ENCODE peak calls at places on chromosomes 11 and 22, in ten cellular contexts. I is hepatocyte, L is astrocyte, X is neural progenitor cell, A is adrenal gland, P is sigmoid colon, Q is ovary, H is uterus, R is heart right ventricle, Z is ascending aorta. G is an unnamed sample.

GRCh38 chr22:50200333-50201190 is at the start of gene SELENOO:
- DNase-seq in Z (peak; percentile 93), I (peak; percentile 95), L (peak; percentile 67), H (peak; percentile 90), A (peak; percentile 95), X (peak; percentile 94), P (peak; percentile 95), Q (peak; percentile 92), R (peak; percentile 95), G (peak; percentile 42)

GRCh38 chr11:72652871-72653615 is 21.2 kb downstream of the PDE2A start:
- DNase-seq in H (no peak), Z (no peak), P (no peak), X (peak; percentile 94), I (no peak), R (no peak), L (no peak), Q (no peak), A (no peak), G (no peak)

GRCh38 chr22:44915441-44915840 is 94.4 kb downstream of the PHF21B start:
- DNase-seq in Q (no peak), L (no peak), A (no peak), P (peak; percentile 44), I (no peak), X (no peak), R (no peak), H (no peak), Z (no peak), G (no peak)

GRCh38 chr11:43419460-43419859 is 60.7 kb downstream of the TTC17 start:
- DNase-seq in X (peak; percentile 21), P (no peak), I (peak; percentile 68), R (no peak), Q (no peak), A (peak; percentile 54), Z (no peak), L (peak; percentile 8), H (no peak), G (no peak)

GRCh38 chr11:121721961-121722360 is 269.2 kb upstream of the SORL1-AS1 start:
- DNase-seq in Q (no peak), R (no peak), I (no peak), Z (no peak), X (no peak), L (no peak), P (peak; percentile 72), A (no peak), H (no peak), G (no peak)

GRCh38 chr11:120032766-120033390 is 105.0 kb downstream of the TRIM29 start:
- DNase-seq in R (no peak), P (no peak), I (no peak), H (no peak), A (peak; percentile 44), Z (peak; percentile 24), X (no peak), Q (no peak), L (no peak), G (no peak)

GRCh38 chr22:26295583-26296126 is 126.4 kb downstream of the SEZ6L start:
- DNase-seq in P (no peak), I (no peak), H (no peak), Q (no peak), A (no peak), Z (no peak), L (no peak), R (no peak), X (no peak), G (no peak)

GRCh38 chr11:72418834-72419560 is 15.3 kb downstream of the CLPB start:
- DNase-seq in L (no peak), H (no peak), X (no peak), Z (no peak), A (peak; percentile 50), I (no peak), R (no peak), Q (no peak), P (peak; percentile 14), G (no peak)

GRCh38 chr11:1936072-1936780 is 10.9 kb upstream of the MRPL23 start:
- DNase-seq in Q (no peak), X (no peak), A (no peak), L (no peak), P (peak; percentile 53), Z (peak; percentile 56), R (no peak), H (no peak), I (no peak), G (no peak)

GRCh38 chr11:17314232-17314547 is 37.4 kb upstream of the NCR3LG1 start:
- DNase-seq in X (no peak), Q (no peak), H (no peak), I (peak; percentile 27), R (no peak), Z (no peak), A (no peak), L (peak; percentile 85), P (no peak), G (peak; percentile 82)

DNA sequence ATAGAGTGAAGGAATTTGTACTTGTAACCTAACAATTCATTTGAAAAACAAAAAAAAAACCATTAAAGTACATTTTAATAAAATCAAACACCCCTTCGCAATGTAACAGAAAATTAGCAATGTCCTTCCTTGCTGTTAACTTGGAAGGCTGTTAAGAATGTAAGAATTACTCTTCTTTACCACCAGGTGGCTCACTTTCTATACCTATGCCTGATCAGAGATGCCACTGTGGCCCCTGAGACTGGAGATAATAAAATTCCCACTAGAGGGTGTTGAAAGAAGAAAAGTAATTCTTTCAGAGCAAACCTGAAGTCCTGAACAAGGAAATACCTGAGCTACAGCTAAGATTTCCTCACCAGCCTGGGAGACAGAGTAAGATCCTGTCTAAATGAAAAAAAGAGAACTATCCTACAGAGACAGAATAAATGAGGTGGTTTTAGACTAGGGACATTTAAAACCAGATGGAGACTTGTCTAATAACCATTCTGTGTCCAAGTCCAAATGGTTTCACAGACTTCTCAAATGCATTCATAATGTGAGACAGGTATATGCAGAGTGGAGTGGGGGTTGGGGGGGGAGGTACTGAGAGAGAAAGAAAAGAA is 1089.3 kb downstream of the FAM181B start:
- DNase-seq in I (peak; percentile 76), A (peak; percentile 53), P (no peak), R (no peak), Q (no peak), Z (no peak), X (peak; percentile 83), L (peak; percentile 14), H (no peak), G (no peak)
- TF ChIP-seq CTCF in I (peak; percentile 80), A (peak; percentile 75), P (peak; percentile 40), R (no peak), Q (no peak), Z (peak; percentile 23), X (peak; percentile 85), L (peak; percentile 62), H (peak; percentile 45), G (peak; percentile 64)

GRCh38 chr11:35138606-35138948 is 394 bp upstream of the CD44 start:
- DNase-seq in R (no peak), I (no peak), X (no peak), Z (no peak), H (no peak), Q (no peak), P (no peak), A (no peak), L (no peak), G (no peak)

GRCh38 chr11:35138949-35139881 is at the start of gene CD44:
- DNase-seq in Z (peak; percentile 93), A (peak; percentile 89), I (peak; percentile 51), R (peak; percentile 65), L (peak; percentile 80), P (peak; percentile 90), H (peak; percentile 88), X (peak; percentile 59), Q (peak; percentile 34), G (peak; percentile 73)

GRCh38 chr11:35141034-35141433 is 2.1 kb downstream of the CD44 start:
- DNase-seq in Q (no peak), R (no peak), A (no peak), P (no peak), I (no peak), X (no peak), Z (no peak), L (no peak), H (no peak), G (no peak)

GRCh38 chr11:35141538-35141937 is 2.6 kb downstream of the CD44 start:
- DNase-seq in R (peak; percentile 29), H (no peak), L (no peak), Z (peak; percentile 81), A (peak; percentile 69), P (peak; percentile 86), X (no peak), Q (no peak), I (no peak), G (no peak)

DNA sequence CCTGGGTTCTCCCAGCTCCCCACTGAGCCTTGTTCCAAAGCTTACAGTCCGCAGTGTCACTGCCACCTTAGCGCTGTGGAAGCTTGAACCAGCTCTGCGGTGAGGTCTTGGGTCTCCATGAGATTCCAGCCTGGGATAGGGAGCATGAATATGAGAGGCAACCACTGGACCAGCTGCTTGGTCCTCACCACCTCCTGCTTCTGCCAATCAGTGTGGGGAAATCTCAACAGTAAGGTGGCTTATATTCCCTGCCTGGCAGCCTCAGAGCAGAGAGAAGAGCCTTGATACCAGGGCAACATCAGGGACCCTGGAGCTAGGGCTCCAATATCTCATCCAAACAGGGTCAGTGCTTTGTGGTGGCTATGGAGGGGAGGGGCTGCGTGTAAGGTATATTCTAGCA is 912 bp downstream of the CD44 start:
- DNase-seq in Z (no peak), I (no peak), P (no peak), R (no peak), A (peak; percentile 62), X (no peak), H (no peak), L (no peak), Q (no peak), G (no peak)
- H3K27ac ChIP-seq in Z (peak overlapping the region; percentile 90), I (no peak overlapping the region), P (peak overlapping the region; percentile 93), R (peak overlapping the region; percentile 84), A (peak overlapping the region; percentile 52), X (no peak overlapping the region), H (peak overlapping the region; percentile 100), L (peak overlapping the region; percentile 94), Q (no peak overlapping the region), G (peak overlapping the region; percentile 69)

GRCh38 chr11:849951-850776 is 7.5 kb downstream of the TSPAN4 start:
- DNase-seq in R (no peak), Q (no peak), X (peak; percentile 78), P (no peak), Z (no peak), A (no peak), H (no peak), I (peak; percentile 47), L (no peak), G (no peak)
- H3K4me3 ChIP-seq in R (no peak overlapping the region), Q (peak overlapping the region; percentile 34), X (peak overlapping the region; percentile 95), P (peak overlapping the region; percentile 50), Z (peak overlapping the region; percentile 71), A (no peak overlapping the region), H (peak overlapping the region; percentile 30), I (peak overlapping the region; percentile 33), L (peak overlapping the region; percentile 39), G (peak overlapping the region; percentile 54)

GRCh38 chr22:16783930-16784354 is 41.3 kb downstream of the XKR3 start:
- DNase-seq in Z (no peak), I (peak; percentile 3), H (no peak), P (no peak), A (no peak), Q (no peak), X (peak; percentile 30), R (no peak), L (no peak), G (no peak)
- TF ChIP-seq CTCF in Z (no peak), I (no peak), H (no peak), P (no peak), A (peak; percentile 16), Q (no peak), X (peak; percentile 71), R (no peak), L (no peak), G (peak; percentile 23)

GRCh38 chr11:47352556-47352955 is at the start of gene MYBPC3:
- DNase-seq in H (no peak), Z (no peak), P (no peak), I (no peak), A (no peak), X (no peak), Q (no peak), L (no peak), R (peak; percentile 57), G (no peak)
- H3K27ac ChIP-seq in H (no peak within 1 kb of the TSS), Z (no peak within 1 kb of the TSS), P (no peak within 1 kb of the TSS), I (no peak within 1 kb of the TSS), A (no peak within 1 kb of the TSS), X (no peak within 1 kb of the TSS), Q (no peak within 1 kb of the TSS), L (no peak within 1 kb of the TSS), R (peak within 1 kb of the TSS; percentile 96), G (no peak within 1 kb of the TSS)